ENCODE peak calls at places on chromosomes 1 and 21, in nine cellular contexts. I is fibroblast of lung; V is activated B cell treated with CpG ODN at 0.5 μM for 24 hours; G is H1; B is NCI-H2029; K is activated T-cell treated with anti-CD3 and anti-CD28 coated beads, Interleukin-2, amount 50 U/mL, for 24 hours; F is DND-41; Z is astrocyte of the spinal cord; P is HTR-8/SVneo. N is an unnamed sample.

GRCh38 chr1:204341380-204341779 is 18.3 kb downstream of the PLEKHA6 start:
- DNase-seq in K (no peak), V (no peak), F (no peak), B (no peak), P (no peak), Z (peak), I (peak), G (no peak), N (peak)

GRCh38 chr1:20074725-20075171 is 4.8 kb downstream of the PLA2G5 start:
- DNase-seq in B (no peak), G (no peak), Z (no peak), F (no peak), V (no peak), K (no peak), I (no peak), P (no peak), N (no peak)

GRCh38 chr1:48051466-48052126 is 54.4 kb upstream of the TRABD2B start:
- DNase-seq in I (no peak), F (no peak), Z (no peak), P (no peak), K (no peak), G (no peak), B (no peak), V (no peak), N (no peak)

GRCh38 chr1:69706473-69706872 is 138.8 kb downstream of the LRRC7 start:
- DNase-seq in V (no peak), K (no peak), B (no peak), F (no peak), P (no peak), G (no peak), I (no peak), Z (no peak), N (no peak)

GRCh38 chr1:7380712-7381111 is 390.4 kb upstream of the VAMP3 start:
- DNase-seq in G (peak), B (no peak), Z (no peak), I (no peak), P (no peak), K (no peak), F (no peak), V (no peak), N (no peak)

GRCh38 chr1:19064906-19065450 is 108.5 kb upstream of the IFFO2 start:
- DNase-seq in V (no peak), F (no peak), Z (no peak), G (no peak), B (no peak), I (no peak), P (no peak), K (no peak), N (no peak)

GRCh38 chr1:113593550-113594288 is 165.6 kb downstream of the PHTF1 start:
- DNase-seq in K (no peak), B (no peak), G (no peak), P (no peak), F (no peak), Z (no peak), V (no peak), I (peak), N (no peak)

GRCh38 chr1:62207187-62207586 is 12.5 kb downstream of the L1TD1 start:
- DNase-seq in F (no peak), B (no peak), V (no peak), P (no peak), K (no peak), Z (no peak), I (no peak), G (no peak), N (no peak)

GRCh38 chr21:41926807-41927171 is 27.0 kb downstream of the C2CD2 start:
- DNase-seq in B (no peak), G (no peak), Z (no peak), K (no peak), F (no peak), V (no peak), I (no peak), P (no peak), N (no peak)

GRCh38 chr1:62386351-62387121 is 50.3 kb upstream of the USP1 start:
- DNase-seq in G (no peak), P (no peak), B (no peak), V (no peak), K (no peak), F (no peak), I (peak), Z (peak), N (no peak)

GRCh38 chr1:213014642-213015041 is 1.0 kb downstream of the ANGEL2 start:
- DNase-seq in V (no peak), K (no peak), G (no peak), F (no peak), B (no peak), I (peak), P (no peak), Z (peak), N (peak)

GRCh38 chr1:203473281-203473680 is 2.3 kb upstream of the PRELP start:
- DNase-seq in F (no peak), P (no peak), B (no peak), I (no peak), V (no peak), Z (no peak), G (no peak), K (no peak), N (no peak)

GRCh38 chr1:114122891-114123621 is 30.6 kb downstream of the SYT6 start:
- DNase-seq in G (no peak), I (peak), K (no peak), P (no peak), B (no peak), F (no peak), Z (peak), V (no peak), N (no peak)

GRCh38 chr1:110765640-110766335 is 91.0 kb upstream of the KCNA3 start:
- DNase-seq in V (no peak), I (peak), F (peak), B (peak), K (no peak), P (peak), G (no peak), Z (peak), N (peak)

GRCh38 chr1:239616686-239617085 is 230.3 kb downstream of the CHRM3 start:
- DNase-seq in F (no peak), K (no peak), G (no peak), P (peak), V (no peak), B (no peak), Z (no peak), I (peak), N (no peak)

GRCh38 chr1:197140123-197140522 is 6.3 kb downstream of the ASPM start:
- DNase-seq in P (no peak), G (no peak), Z (peak), I (peak), B (no peak), V (no peak), K (no peak), F (no peak), N (no peak)

GRCh38 chr1:240190881-240191385 is 99.2 kb downstream of the FMN2 start:
- DNase-seq in I (peak), F (no peak), Z (peak), P (peak), G (no peak), B (no peak), V (no peak), K (no peak), N (peak)

GRCh38 chr1:27150183-27150582 is 4.7 kb downstream of the SLC9A1 start:
- DNase-seq in V (no peak), P (no peak), G (no peak), I (no peak), B (no peak), F (no peak), Z (no peak), K (no peak), N (no peak)

GRCh38 chr1:18401921-18402320 is 78.8 kb upstream of the KLHDC7A start:
- DNase-seq in Z (no peak), K (no peak), I (no peak), F (no peak), B (no peak), G (no peak), P (no peak), V (no peak), N (no peak)

GRCh38 chr1:101239095-101240040 is 2.5 kb downstream of the S1PR1 start:
- DNase-seq in F (no peak), P (no peak), B (no peak), G (no peak), K (peak), I (no peak), V (no peak), Z (no peak), N (no peak)